ENCODE peak calls at places on chromosomes 6 and 20, in ten cellular contexts. S, L, Q, K, D, O, P, H, X and V are unnamed samples. For H3K27me3, the result is how much of the 10 kb centered on the place peaks cover.

GRCh38 chr6:107214655-107215054 is 99.3 kb upstream of the BEND3 start:
- DNase-seq in S (no peak), L (no peak), Q (no peak), K (no peak), D (no peak), O (no peak), P (no peak), H (no peak), X (no peak), V (no peak)

GRCh38 chr6:46687619-46688097 is at the start of gene TDRD6:
- DNase-seq in S (no peak), L (no peak), Q (no peak), K (no peak), D (no peak), O (peak), P (no peak), H (peak), X (peak), V (no peak)

GRCh38 chr6:151422981-151423380 is 28.9 kb downstream of the RMND1 start:
- DNase-seq in S (no peak), L (no peak), Q (no peak), K (no peak), D (no peak), O (no peak), P (no peak), H (no peak), X (no peak), V (no peak)

GRCh38 chr6:128495536-128496333 is 24.7 kb downstream of the PTPRK start:
- DNase-seq in S (no peak), L (no peak), Q (no peak), K (no peak), D (no peak), O (no peak), P (no peak), H (no peak), X (no peak), V (no peak)

GRCh38 chr6:31114540-31114876 is at the start of gene PSORS1C1:
- DNase-seq in S (peak), L (peak), Q (peak), K (peak), D (no peak), O (peak), P (peak), H (no peak), X (no peak), V (peak)

GRCh38 chr20:30910937-30911725 is 346.3 kb upstream of the DEFB115 start:
- DNase-seq in S (no peak), L (no peak), Q (no peak), K (no peak), D (no peak), O (no peak), P (no peak), H (no peak), X (no peak), V (no peak)

GRCh38 chr6:83917001-83917400 is 57.5 kb downstream of the CYB5R4 start:
- DNase-seq in S (no peak), L (no peak), Q (no peak), K (no peak), D (no peak), O (no peak), P (no peak), H (no peak), X (no peak), V (no peak)

GRCh38 chr6:106046116-106046853 is 39.9 kb upstream of the PRDM1 start:
- DNase-seq in S (no peak), L (no peak), Q (no peak), K (no peak), D (no peak), O (no peak), P (no peak), H (no peak), X (peak), V (no peak)

GRCh38 chr20:10672579-10673127 is 1.1 kb downstream of the JAG1 start:
- DNase-seq in S (peak), L (no peak), Q (peak), K (peak), D (no peak), O (peak), P (peak), H (peak), X (no peak), V (peak)

GRCh38 chr20:9142809-9143208 is 73.9 kb downstream of the PLCB4 start:
- DNase-seq in S (no peak), L (no peak), Q (no peak), K (no peak), D (no peak), O (no peak), P (no peak), H (no peak), X (no peak), V (no peak)

GRCh38 chr6:69349776-69350175 is 447.0 kb downstream of the LMBRD1 start:
- DNase-seq in S (no peak), L (no peak), Q (no peak), K (no peak), D (no peak), O (no peak), P (no peak), H (no peak), X (no peak), V (no peak)

GRCh38 chr6:2962636-2963035 is 8.7 kb downstream of the SERPINB6 start:
- DNase-seq in S (no peak), L (no peak), Q (no peak), K (no peak), D (no peak), O (no peak), P (no peak), H (no peak), X (no peak), V (no peak)

GRCh38 chr20:37417146-37417856 is 71.4 kb downstream of the SRC start:
- DNase-seq in S (no peak), L (no peak), Q (no peak), K (no peak), D (no peak), O (no peak), P (no peak), H (no peak), X (no peak), V (no peak)

GRCh38 chr20:57223648-57224489 is 42.6 kb downstream of the BMP7 start:
- DNase-seq in S (no peak), L (peak), Q (no peak), K (no peak), D (no peak), O (no peak), P (peak), H (no peak), X (no peak), V (no peak)
- H3K27me3 ChIP-seq in S (under half), L (under half), Q (under half), K (under half), D (under half), O (under half), P (under half), H (under half), X (under half), V (under half)

DNA sequence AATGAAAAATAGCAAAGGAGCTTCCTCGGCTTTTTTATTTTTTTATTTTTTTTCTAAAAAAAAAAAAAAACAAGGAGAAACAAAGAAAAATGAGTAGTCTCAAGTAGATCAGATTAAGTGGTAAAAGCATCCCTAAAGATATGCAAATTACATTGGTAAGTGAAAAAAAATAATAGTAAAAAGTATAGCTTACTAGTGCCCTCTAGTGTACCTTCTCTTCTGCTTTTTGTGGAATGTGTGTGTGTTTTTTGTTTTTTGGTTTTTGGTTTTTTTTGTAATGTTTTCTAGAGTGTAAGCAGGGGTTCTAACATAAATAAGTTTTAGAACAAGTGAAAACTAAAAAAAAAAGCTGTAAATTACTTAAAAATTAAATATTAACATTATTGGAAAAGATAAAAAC is 1062.0 kb downstream of the HACE1 start:
- DNase-seq in S (no peak), L (no peak), Q (no peak), K (no peak), D (no peak), O (no peak), P (no peak), H (no peak), X (no peak), V (no peak)
- TF ChIP-seq EP300 in S (no peak), L (no peak), Q (no peak), K (no peak), D (no peak), O (no peak), P (no peak), H (no peak), X (no peak), V (no peak)

GRCh38 chr20:3068986-3069900 is 2.2 kb upstream of the OXT start:
- DNase-seq in S (peak), L (no peak), Q (no peak), K (no peak), D (no peak), O (no peak), P (no peak), H (no peak), X (peak), V (no peak)
- H3K27me3 ChIP-seq in S (under half), L (under half), Q (under half), K (under half), D (under half), O (under half), P (under half), H (under half), X (under half), V (under half)

GRCh38 chr20:52972190-52972937 is at the start of gene TSHZ2:
- DNase-seq in S (peak), L (no peak), Q (no peak), K (no peak), D (no peak), O (peak), P (no peak), H (peak), X (no peak), V (peak)
- TF ChIP-seq EP300 in S (no peak), L (no peak), Q (no peak), K (no peak), D (no peak), O (no peak), P (no peak), H (no peak), X (no peak), V (no peak)

DNA sequence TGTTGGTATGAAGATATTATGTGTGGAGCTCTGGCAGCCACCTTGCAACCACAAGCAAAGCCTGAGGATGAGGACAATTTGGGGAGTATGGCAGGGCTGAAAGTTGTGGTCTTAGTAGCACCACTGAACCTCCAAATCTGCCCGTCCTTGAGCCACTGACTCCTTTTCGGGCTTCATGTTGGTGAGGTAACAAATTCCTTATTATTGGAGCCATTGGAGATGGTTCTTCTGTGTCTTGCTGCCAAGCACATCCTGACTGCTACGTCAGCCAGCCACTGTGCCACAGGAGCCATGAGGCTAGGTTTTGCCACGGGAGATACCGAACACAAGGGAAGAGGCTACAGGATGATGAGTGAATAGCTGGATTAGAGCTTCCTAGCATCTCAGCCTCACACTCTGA is 201.6 kb downstream of the BMP7 start:
- DNase-seq in S (no peak), L (no peak), Q (no peak), K (no peak), D (no peak), O (no peak), P (no peak), H (no peak), X (no peak), V (peak)
- H3K27me3 ChIP-seq in S (under half), L (under half), Q (under half), K (under half), D (under half), O (under half), P (under half), H (under half), X (under half), V (under half)

GRCh38 chr6:140744648-140745320 is 1370.3 kb upstream of the CITED2 start:
- DNase-seq in S (peak), L (no peak), Q (no peak), K (no peak), D (no peak), O (no peak), P (no peak), H (no peak), X (no peak), V (no peak)
- TF ChIP-seq EP300 in S (no peak), L (no peak), Q (no peak), K (no peak), D (no peak), O (no peak), P (no peak), H (no peak), X (no peak), V (no peak)

GRCh38 chr20:32575805-32576204 is 9.3 kb downstream of the NOL4L start:
- DNase-seq in S (no peak), L (no peak), Q (no peak), K (no peak), D (no peak), O (no peak), P (no peak), H (no peak), X (no peak), V (no peak)
- H3K27me3 ChIP-seq in S (under half), L (under half), Q (under half), K (under half), D (under half), O (under half), P (under half), H (under half), X (under half), V (under half)